ENCODE peak calls at places on chromosomes 12 and 14, in four cellular contexts. M is NCI-H524, Y is adrenal gland, H is NCI-H460. X is an unnamed sample.

GRCh38 chr14:99982449-99983250 is 82.6 kb upstream of the EVL start:
- DNase-seq in Y (peak; percentile 66), H (peak; percentile 61), M (peak; percentile 68), X (peak; percentile 85)

GRCh38 chr14:103395245-103395644 is 10.0 kb downstream of the MARK3 start:
- DNase-seq in H (no peak), M (no peak), Y (no peak), X (no peak)

GRCh38 chr12:71702590-71702989 is 16.7 kb downstream of the TMEM19 start:
- DNase-seq in M (no peak), Y (no peak), H (no peak), X (no peak)

GRCh38 chr14:24196071-24197061 is 1.1 kb upstream of the TM9SF1 start:
- DNase-seq in M (no peak), Y (no peak), H (no peak), X (no peak)

GRCh38 chr12:253116-253831 is 9.4 kb downstream of the SLC6A13 start:
- DNase-seq in M (no peak), H (no peak), Y (no peak), X (no peak)

GRCh38 chr12:65252515-65252914 is 26.0 kb upstream of the MSRB3 start:
- DNase-seq in H (no peak), Y (no peak), M (no peak), X (no peak)

GRCh38 chr12:50467441-50467840 is 37.3 kb upstream of the DIP2B start:
- DNase-seq in H (no peak), M (no peak), Y (no peak), X (no peak)

GRCh38 chr14:39266589-39266870 is 32.8 kb downstream of the MIA2 start:
- DNase-seq in Y (no peak), H (no peak), M (peak; percentile 64), X (no peak)

GRCh38 chr12:56836800-56837663 is 73.9 kb downstream of the HSD17B6 start:
- DNase-seq in M (no peak), Y (no peak), H (no peak), X (no peak)

GRCh38 chr14:100537701-100538565 is 49.3 kb downstream of the BEGAIN start:
- DNase-seq in H (no peak), M (no peak), Y (peak; percentile 15), X (no peak)

GRCh38 chr14:83071888-83072501 is 1538.3 kb upstream of the SEL1L start:
- DNase-seq in H (peak; percentile 27), Y (no peak), M (peak; percentile 61), X (peak; percentile 66)

GRCh38 chr14:35993512-35993960 is 167.4 kb downstream of the BRMS1L start:
- DNase-seq in Y (no peak), M (no peak), H (no peak), X (no peak)

GRCh38 chr14:77140343-77140936 is 1.2 kb downstream of the ZDHHC22 start:
- DNase-seq in H (no peak), Y (no peak), M (peak; percentile 78), X (no peak)

GRCh38 chr14:24115451-24116110 is 832 bp upstream of the NRL start:
- DNase-seq in M (no peak), H (no peak), Y (no peak), X (no peak)

GRCh38 chr12:90899456-90900182 is 55.4 kb downstream of the CCER1 start:
- DNase-seq in M (no peak), Y (no peak), H (no peak), X (no peak)

GRCh38 chr12:116160196-116160595 is 117.3 kb downstream of the MED13L start:
- DNase-seq in M (no peak), H (peak; percentile 74), Y (no peak), X (no peak)

GRCh38 chr14:51092965-51093364 is 1.9 kb downstream of the TRIM9 start:
- DNase-seq in M (no peak), H (no peak), Y (no peak), X (no peak)

GRCh38 chr14:76073732-76074131 is 78.0 kb upstream of the GPATCH2L start:
- DNase-seq in Y (no peak), H (no peak), M (no peak), X (no peak)

GRCh38 chr14:52961060-52961639 is 10.3 kb upstream of the FERMT2 start:
- DNase-seq in Y (peak; percentile 65), H (peak; percentile 68), M (peak; percentile 85), X (peak; percentile 25)

X was measured in NCI-H1694.